ENCODE peak calls at places on chromosomes 6 and 20, in nine cellular contexts. Q, Z, H, N, K, R, U, J and W are unnamed samples.

GRCh38 chr6:39189915-39190544 is 39.2 kb downstream of the KCNK5 start:
- DNase-seq in Q (no peak), Z (peak; percentile 74), H (peak; percentile 3), N (peak; percentile 46), K (peak; percentile 76), R (peak; percentile 73), U (peak; percentile 62), J (peak; percentile 57), W (no peak)

GRCh38 chr6:27791182-27791939 is 120.8 kb downstream of the OR2B2 start:
- DNase-seq in Q (no peak), Z (peak; percentile 83), H (peak; percentile 87), N (no peak), K (peak; percentile 67), R (peak; percentile 10), U (peak; percentile 82), J (peak; percentile 58), W (peak; percentile 1)

GRCh38 chr20:3311623-3312022 is 72.6 kb upstream of the SLC4A11 start:
- DNase-seq in Q (no peak), Z (no peak), H (no peak), N (no peak), K (no peak), R (no peak), U (no peak), J (no peak), W (no peak)

GRCh38 chr6:26105842-26106241 is 18.6 kb downstream of the HFE start:
- DNase-seq in Q (no peak), Z (no peak), H (peak; percentile 77), N (no peak), K (no peak), R (no peak), U (no peak), J (no peak), W (no peak)

GRCh38 chr20:52490715-52491430 is 299.3 kb upstream of the ZFP64 start:
- DNase-seq in Q (no peak), Z (peak; percentile 22), H (peak; percentile 98), N (no peak), K (no peak), R (no peak), U (no peak), J (no peak), W (no peak)

GRCh38 chr20:19943021-19943659 is 74.0 kb upstream of the NAA20 start:
- DNase-seq in Q (no peak), Z (no peak), H (no peak), N (no peak), K (no peak), R (no peak), U (no peak), J (no peak), W (no peak)

GRCh38 chr6:13488015-13488895 is 855 bp upstream of the GFOD1 start:
- DNase-seq in Q (peak; percentile 20), Z (peak; percentile 40), H (peak; percentile 40), N (peak; percentile 64), K (peak; percentile 85), R (no peak), U (no peak), J (no peak), W (no peak)

GRCh38 chr6:99305021-99305554 is 44.4 kb downstream of the FAXC start:
- DNase-seq in Q (no peak), Z (no peak), H (no peak), N (no peak), K (no peak), R (no peak), U (no peak), J (no peak), W (no peak)

GRCh38 chr20:61218886-61219480 is 33.1 kb upstream of the CDH4 start:
- DNase-seq in Q (no peak), Z (no peak), H (peak; percentile 60), N (no peak), K (no peak), R (no peak), U (no peak), J (no peak), W (no peak)

GRCh38 chr6:126685182-126685581 is 345.3 kb downstream of the CENPW start:
- DNase-seq in Q (no peak), Z (no peak), H (no peak), N (no peak), K (no peak), R (no peak), U (no peak), J (no peak), W (no peak)

GRCh38 chr6:46352541-46353267 is 138.5 kb downstream of the RCAN2 start:
- DNase-seq in Q (no peak), Z (no peak), H (no peak), N (no peak), K (no peak), R (no peak), U (no peak), J (no peak), W (no peak)

GRCh38 chr6:31498748-31499147 is 803 bp downstream of the MICB start:
- DNase-seq in Q (no peak), Z (peak; percentile 31), H (no peak), N (no peak), K (no peak), R (peak; percentile 6), U (no peak), J (no peak), W (no peak)

GRCh38 chr6:91539451-91539850 is 952.6 kb upstream of the MAP3K7 start:
- DNase-seq in Q (no peak), Z (no peak), H (no peak), N (no peak), K (no peak), R (no peak), U (no peak), J (no peak), W (no peak)

GRCh38 chr6:34688956-34689355 is 7.6 kb downstream of the ILRUN start:
- DNase-seq in Q (no peak), Z (no peak), H (no peak), N (no peak), K (no peak), R (no peak), U (no peak), J (no peak), W (no peak)

GRCh38 chr6:144008501-144009245 is 614 bp upstream of the PLAGL1 start:
- DNase-seq in Q (no peak), Z (no peak), H (no peak), N (no peak), K (no peak), R (peak; percentile 23), U (no peak), J (no peak), W (no peak)

GRCh38 chr6:79947191-79948173 is at the start of gene ELOVL4:
- DNase-seq in Q (peak; percentile 64), Z (peak; percentile 82), H (peak; percentile 74), N (peak; percentile 75), K (peak; percentile 82), R (peak; percentile 85), U (peak; percentile 72), J (peak; percentile 89), W (peak; percentile 39)

GRCh38 chr6:106106276-106107042 is 20.3 kb downstream of the PRDM1 start:
- DNase-seq in Q (no peak), Z (no peak), H (no peak), N (no peak), K (no peak), R (no peak), U (no peak), J (no peak), W (no peak)

DNA sequence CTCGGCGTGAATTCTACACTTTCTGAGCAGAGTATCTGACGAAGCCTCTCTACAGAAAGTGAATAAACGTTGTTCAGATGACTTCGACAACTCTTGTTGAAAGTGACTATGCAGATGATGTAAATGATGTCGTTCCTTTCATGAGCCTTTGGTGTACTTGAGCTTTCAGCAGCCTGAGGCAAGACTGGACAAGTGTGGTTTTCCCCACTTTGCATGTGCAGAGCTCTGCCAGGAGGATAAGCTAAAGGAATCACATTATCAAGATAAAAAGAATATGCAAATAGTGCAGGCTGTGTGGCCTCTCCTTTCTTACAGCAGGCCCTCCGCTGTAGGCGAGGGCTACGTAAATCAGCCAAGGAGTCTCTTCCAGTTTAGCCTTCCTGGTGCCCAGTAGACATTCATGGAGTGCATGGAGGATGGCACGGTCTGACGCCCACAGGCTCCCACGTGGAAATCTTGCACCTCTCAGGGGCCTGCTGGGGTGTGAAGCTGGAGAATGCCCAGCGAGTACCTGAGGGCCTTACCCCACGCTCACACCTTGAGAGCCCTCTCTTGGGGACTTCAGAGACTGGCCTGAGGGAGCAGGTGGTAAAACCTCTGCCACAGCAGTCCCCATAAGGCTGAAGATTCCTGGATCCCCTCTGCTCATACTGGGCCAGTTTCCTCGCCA is 54.9 kb downstream of the RPP40 start:
- DNase-seq in Q (no peak), Z (no peak), H (no peak), N (peak; percentile 15), K (no peak), R (peak; percentile 19), U (peak; percentile 49), J (peak; percentile 81), W (no peak)
- H3K36me3 ChIP-seq in Q (peaks cover 31% of the 10 kb centered on the region), Z (no peaks in the 10 kb centered on the region), H (peaks cover 38% of the 10 kb centered on the region), N (peaks cover 29% of the 10 kb centered on the region), K (peaks cover 9% of the 10 kb centered on the region), R (peaks cover 14% of the 10 kb centered on the region), U (peaks cover 17% of the 10 kb centered on the region), J (peaks cover 9% of the 10 kb centered on the region), W (peaks cover 32% of the 10 kb centered on the region)

GRCh38 chr20:32674362-32674789 is 635 bp upstream of the C20orf203 start:
- DNase-seq in Q (peak; percentile 74), Z (peak; percentile 84), H (peak; percentile 50), N (peak; percentile 69), K (no peak), R (peak; percentile 64), U (no peak), J (peak; percentile 80), W (peak; percentile 67)
- H3K4me1 ChIP-seq in Q (peaks cover 16% of the 10 kb centered on the region), Z (no peaks in the 10 kb centered on the region), H (no peaks in the 10 kb centered on the region), N (peaks cover 28% of the 10 kb centered on the region), K (no peaks in the 10 kb centered on the region), R (peaks cover 10% of the 10 kb centered on the region), U (no peaks in the 10 kb centered on the region), J (no peaks in the 10 kb centered on the region), W (peaks cover 12% of the 10 kb centered on the region)

GRCh38 chr6:33288942-33289783 is at the start of the genes PFDN6 and WDR46:
- DNase-seq in Q (peak; percentile 72), Z (peak; percentile 87), H (peak; percentile 88), N (peak; percentile 88), K (peak; percentile 81), R (peak; percentile 90), U (peak; percentile 89), J (peak; percentile 86), W (peak; percentile 90)
- H3K36me3 ChIP-seq in Q (peaks cover 23% of the 10 kb centered on the region), Z (no peaks in the 10 kb centered on the region), H (peaks cover 42% of the 10 kb centered on the region), N (peaks cover 42% of the 10 kb centered on the region), K (peaks cover 12% of the 10 kb centered on the region), R (peaks cover 24% of the 10 kb centered on the region), U (peaks cover 48% of the 10 kb centered on the region), J (peaks cover 48% of the 10 kb centered on the region), W (peaks cover 45% of the 10 kb centered on the region)

GRCh38 chr20:16388731-16389130 is 184.5 kb downstream of the KIF16B start:
- DNase-seq in Q (no peak), Z (no peak), H (no peak), N (no peak), K (no peak), R (no peak), U (no peak), J (no peak), W (no peak)

GRCh38 chr20:16387661-16388060 is 185.6 kb downstream of the KIF16B start:
- DNase-seq in Q (no peak), Z (no peak), H (no peak), N (no peak), K (no peak), R (no peak), U (no peak), J (no peak), W (no peak)

GRCh38 chr20:16385891-16386290 is 187.4 kb downstream of the KIF16B start:
- DNase-seq in Q (no peak), Z (no peak), H (no peak), N (no peak), K (no peak), R (peak; percentile 71), U (no peak), J (no peak), W (no peak)

GRCh38 chr20:16381444-16381843 is 191.8 kb downstream of the KIF16B start:
- DNase-seq in Q (no peak), Z (no peak), H (no peak), N (no peak), K (no peak), R (no peak), U (no peak), J (no peak), W (no peak)

GRCh38 chr20:16385462-16385861 is 187.8 kb downstream of the KIF16B start:
- DNase-seq in Q (no peak), Z (no peak), H (no peak), N (no peak), K (no peak), R (peak; percentile 4), U (no peak), J (no peak), W (no peak)
- H3K4me1 ChIP-seq in Q (no peaks in the 10 kb centered on the region), Z (no peaks in the 10 kb centered on the region), H (no peaks in the 10 kb centered on the region), N (no peaks in the 10 kb centered on the region), K (no peaks in the 10 kb centered on the region), R (no peaks in the 10 kb centered on the region), U (no peaks in the 10 kb centered on the region), J (no peaks in the 10 kb centered on the region), W (no peaks in the 10 kb centered on the region)